ENCODE peak calls at places on chromosomes 4 and X, in six cellular contexts. One of them, this sample, is unnamed.
A peak's percentile ranks its signal among the peaks of the same experiment; 100 is the strongest.

GRCh38 chrX:148049441-148049840 is 68.3 kb downstream of the FMR1NB start:
- DNase-seq in activated gamma-delta T cell treated with Interleukin-2 at 50 U/mL for 16 hours: no peak
- DNase-seq in stimulated activated CD4-positive, alpha-beta T cell treated with anti-CD3 and anti-CD28 coated beads, TNF-alpha, amount 100 ng/mL, for 24 hours: no peak
- DNase-seq in suprapubic skin: no peak
- DNase-seq in foreskin fibroblast: no peak
- DNase-seq in ovary: no peak
- DNase-seq in this sample: no peak

GRCh38 chrX:104315555-104315954 is 60.8 kb upstream of the ESX1 start:
- DNase-seq in activated gamma-delta T cell treated with Interleukin-2 at 50 U/mL for 16 hours: no peak
- DNase-seq in stimulated activated CD4-positive, alpha-beta T cell treated with anti-CD3 and anti-CD28 coated beads, TNF-alpha, amount 100 ng/mL, for 24 hours: no peak
- DNase-seq in suprapubic skin: no peak
- DNase-seq in foreskin fibroblast: peak; percentile 30
- DNase-seq in ovary: no peak
- DNase-seq in this sample: no peak

GRCh38 chr4:175810360-175810759 is 1.7 kb downstream of the GPM6A start:
- DNase-seq in activated gamma-delta T cell treated with Interleukin-2 at 50 U/mL for 16 hours: no peak
- DNase-seq in stimulated activated CD4-positive, alpha-beta T cell treated with anti-CD3 and anti-CD28 coated beads, TNF-alpha, amount 100 ng/mL, for 24 hours: no peak
- DNase-seq in suprapubic skin: no peak
- DNase-seq in foreskin fibroblast: no peak
- DNase-seq in ovary: no peak
- DNase-seq in this sample: no peak

GRCh38 chr4:7425591-7426468 is 8.9 kb downstream of the PSAPL1 start:
- DNase-seq in activated gamma-delta T cell treated with Interleukin-2 at 50 U/mL for 16 hours: peak; percentile 2
- DNase-seq in stimulated activated CD4-positive, alpha-beta T cell treated with anti-CD3 and anti-CD28 coated beads, TNF-alpha, amount 100 ng/mL, for 24 hours: no peak
- DNase-seq in suprapubic skin: peak; percentile 35
- DNase-seq in foreskin fibroblast: no peak
- DNase-seq in ovary: peak; percentile 7
- DNase-seq in this sample: no peak

GRCh38 chr4:159374749-159375535 is 272.1 kb downstream of the RAPGEF2 start:
- DNase-seq in activated gamma-delta T cell treated with Interleukin-2 at 50 U/mL for 16 hours: no peak
- DNase-seq in stimulated activated CD4-positive, alpha-beta T cell treated with anti-CD3 and anti-CD28 coated beads, TNF-alpha, amount 100 ng/mL, for 24 hours: no peak
- DNase-seq in suprapubic skin: no peak
- DNase-seq in foreskin fibroblast: no peak
- DNase-seq in ovary: no peak
- DNase-seq in this sample: no peak

GRCh38 chr4:10951306-10951705 is 266.7 kb upstream of the CLNK start:
- DNase-seq in activated gamma-delta T cell treated with Interleukin-2 at 50 U/mL for 16 hours: no peak
- DNase-seq in stimulated activated CD4-positive, alpha-beta T cell treated with anti-CD3 and anti-CD28 coated beads, TNF-alpha, amount 100 ng/mL, for 24 hours: no peak
- DNase-seq in suprapubic skin: no peak
- DNase-seq in foreskin fibroblast: peak; percentile 6
- DNase-seq in ovary: no peak
- DNase-seq in this sample: no peak

GRCh38 chrX:120450163-120450562 is 18.9 kb downstream of the LAMP2 start:
- DNase-seq in activated gamma-delta T cell treated with Interleukin-2 at 50 U/mL for 16 hours: no peak
- DNase-seq in stimulated activated CD4-positive, alpha-beta T cell treated with anti-CD3 and anti-CD28 coated beads, TNF-alpha, amount 100 ng/mL, for 24 hours: no peak
- DNase-seq in suprapubic skin: no peak
- DNase-seq in foreskin fibroblast: no peak
- DNase-seq in ovary: no peak
- DNase-seq in this sample: no peak

GRCh38 chrX:74924449-74925209 is 623 bp downstream of the NEXMIF start:
- DNase-seq in activated gamma-delta T cell treated with Interleukin-2 at 50 U/mL for 16 hours: no peak
- DNase-seq in stimulated activated CD4-positive, alpha-beta T cell treated with anti-CD3 and anti-CD28 coated beads, TNF-alpha, amount 100 ng/mL, for 24 hours: peak; percentile 35
- DNase-seq in suprapubic skin: peak; percentile 58
- DNase-seq in foreskin fibroblast: no peak
- DNase-seq in ovary: peak; percentile 54
- DNase-seq in this sample: peak; percentile 33

GRCh38 chr4:158896459-158897238 is 127.8 kb downstream of the FNIP2 start:
- DNase-seq in activated gamma-delta T cell treated with Interleukin-2 at 50 U/mL for 16 hours: no peak
- DNase-seq in stimulated activated CD4-positive, alpha-beta T cell treated with anti-CD3 and anti-CD28 coated beads, TNF-alpha, amount 100 ng/mL, for 24 hours: no peak
- DNase-seq in suprapubic skin: no peak
- DNase-seq in foreskin fibroblast: no peak
- DNase-seq in ovary: no peak
- DNase-seq in this sample: no peak

GRCh38 chr4:34720563-34720962 is 1523.8 kb downstream of the ARAP2 start:
- DNase-seq in activated gamma-delta T cell treated with Interleukin-2 at 50 U/mL for 16 hours: no peak
- DNase-seq in stimulated activated CD4-positive, alpha-beta T cell treated with anti-CD3 and anti-CD28 coated beads, TNF-alpha, amount 100 ng/mL, for 24 hours: no peak
- DNase-seq in suprapubic skin: no peak
- DNase-seq in foreskin fibroblast: peak; percentile 36
- DNase-seq in ovary: no peak
- DNase-seq in this sample: no peak

GRCh38 chr4:22999419-22999818 is 306.7 kb downstream of the GBA3 start:
- DNase-seq in activated gamma-delta T cell treated with Interleukin-2 at 50 U/mL for 16 hours: no peak
- DNase-seq in stimulated activated CD4-positive, alpha-beta T cell treated with anti-CD3 and anti-CD28 coated beads, TNF-alpha, amount 100 ng/mL, for 24 hours: no peak
- DNase-seq in suprapubic skin: no peak
- DNase-seq in foreskin fibroblast: no peak
- DNase-seq in ovary: no peak
- DNase-seq in this sample: no peak

GRCh38 chr4:88452941-88453340 is 4.0 kb upstream of the HERC5 start:
- DNase-seq in activated gamma-delta T cell treated with Interleukin-2 at 50 U/mL for 16 hours: no peak
- DNase-seq in stimulated activated CD4-positive, alpha-beta T cell treated with anti-CD3 and anti-CD28 coated beads, TNF-alpha, amount 100 ng/mL, for 24 hours: no peak
- DNase-seq in suprapubic skin: no peak
- DNase-seq in foreskin fibroblast: no peak
- DNase-seq in ovary: no peak
- DNase-seq in this sample: no peak

GRCh38 chr4:20493761-20494353 is 206.4 kb upstream of the PACRGL start:
- DNase-seq in activated gamma-delta T cell treated with Interleukin-2 at 50 U/mL for 16 hours: no peak
- DNase-seq in stimulated activated CD4-positive, alpha-beta T cell treated with anti-CD3 and anti-CD28 coated beads, TNF-alpha, amount 100 ng/mL, for 24 hours: no peak
- DNase-seq in suprapubic skin: no peak
- DNase-seq in foreskin fibroblast: peak; percentile 47
- DNase-seq in ovary: no peak
- DNase-seq in this sample: no peak

GRCh38 chr4:100848865-100849264 is 331.0 kb upstream of the EMCN start:
- DNase-seq in activated gamma-delta T cell treated with Interleukin-2 at 50 U/mL for 16 hours: no peak
- DNase-seq in stimulated activated CD4-positive, alpha-beta T cell treated with anti-CD3 and anti-CD28 coated beads, TNF-alpha, amount 100 ng/mL, for 24 hours: no peak
- DNase-seq in suprapubic skin: no peak
- DNase-seq in foreskin fibroblast: no peak
- DNase-seq in ovary: no peak
- DNase-seq in this sample: no peak